ENCODE peak calls at places on chromosomes 16 and 17, in four cellular contexts. One of them, this sample, is unnamed.
A peak's percentile ranks its signal among the peaks of the same experiment; 100 is the strongest.

GRCh38 chr16:12313902-12314621 is 337.5 kb downstream of the SNX29 start:
- DNase-seq in naive thymus-derived CD4-positive, alpha-beta T cell: no peak
- DNase-seq in NCI-H82: no peak
- DNase-seq in tibial artery: no peak
- DNase-seq in this sample: no peak

GRCh38 chr16:56625140-56625942 is at the start of gene MT1E:
- DNase-seq in NCI-H82: no peak
- DNase-seq in naive thymus-derived CD4-positive, alpha-beta T cell: peak; percentile 47
- DNase-seq in tibial artery: peak; percentile 93
- DNase-seq in this sample: peak; percentile 10

GRCh38 chr17:46205975-46206374 is 12.7 kb upstream of the KANSL1 start:
- DNase-seq in NCI-H82: no peak
- DNase-seq in tibial artery: no peak
- DNase-seq in naive thymus-derived CD4-positive, alpha-beta T cell: no peak
- DNase-seq in this sample: no peak

GRCh38 chr17:53780320-53780719 is 42.4 kb upstream of the KIF2B start:
- DNase-seq in NCI-H82: no peak
- DNase-seq in tibial artery: no peak
- DNase-seq in naive thymus-derived CD4-positive, alpha-beta T cell: no peak
- DNase-seq in this sample: no peak

GRCh38 chr17:55295411-55296170 is 30.8 kb downstream of the HLF start:
- DNase-seq in NCI-H82: peak; percentile 80
- DNase-seq in naive thymus-derived CD4-positive, alpha-beta T cell: peak; percentile 60
- DNase-seq in tibial artery: no peak
- DNase-seq in this sample: peak; percentile 36

GRCh38 chr16:29991571-29991904 is 3.9 kb downstream of the HIRIP3 start:
- DNase-seq in naive thymus-derived CD4-positive, alpha-beta T cell: no peak
- DNase-seq in NCI-H82: no peak
- DNase-seq in tibial artery: no peak
- DNase-seq in this sample: no peak

GRCh38 chr17:73901661-73902415 is 257.6 kb upstream of the SDK2 start:
- DNase-seq in tibial artery: no peak
- DNase-seq in naive thymus-derived CD4-positive, alpha-beta T cell: peak; percentile 21
- DNase-seq in NCI-H82: peak; percentile 98
- DNase-seq in this sample: peak; percentile 43

GRCh38 chr17:13024526-13025263 is 6.9 kb upstream of the ELAC2 start:
- DNase-seq in naive thymus-derived CD4-positive, alpha-beta T cell: peak; percentile 62
- DNase-seq in tibial artery: no peak
- DNase-seq in NCI-H82: peak; percentile 89
- DNase-seq in this sample: peak; percentile 60

GRCh38 chr16:57147381-57148191 is 38.3 kb downstream of the PSME3IP1 start:
- DNase-seq in tibial artery: no peak
- DNase-seq in NCI-H82: no peak
- DNase-seq in naive thymus-derived CD4-positive, alpha-beta T cell: no peak
- DNase-seq in this sample: no peak

This sample was measured in immature natural killer cell.